ENCODE peak calls at places on chromosomes 11 and 22, in seven cellular contexts. One of them, this sample, is unnamed.

GRCh38 chr11:111195192-111195591 is 50.3 kb upstream of the POU2AF2 start:
- DNase-seq in AG08395: no peak
- DNase-seq in NCI-H345: no peak
- DNase-seq in HS-5: no peak
- DNase-seq in CD4-positive, CD25-positive, alpha-beta regulatory T cell: no peak
- DNase-seq in astrocyte of the hippocampus: no peak
- DNase-seq in naive thymus-derived CD8-positive, alpha-beta T cell: no peak
- DNase-seq in this sample: no peak

GRCh38 chr22:17970205-17970708 is 54.1 kb downstream of the MICAL3 start:
- DNase-seq in CD4-positive, CD25-positive, alpha-beta regulatory T cell: no peak
- DNase-seq in astrocyte of the hippocampus: no peak
- DNase-seq in AG08395: no peak
- DNase-seq in naive thymus-derived CD8-positive, alpha-beta T cell: no peak
- DNase-seq in HS-5: no peak
- DNase-seq in NCI-H345: no peak
- DNase-seq in this sample: no peak

GRCh38 chr22:19085233-19086043 is 36.8 kb downstream of the DGCR2 start:
- DNase-seq in AG08395: peak; percentile 44
- DNase-seq in astrocyte of the hippocampus: peak; percentile 39
- DNase-seq in HS-5: no peak
- DNase-seq in NCI-H345: no peak
- DNase-seq in naive thymus-derived CD8-positive, alpha-beta T cell: no peak
- DNase-seq in CD4-positive, CD25-positive, alpha-beta regulatory T cell: peak; percentile 14
- DNase-seq in this sample: no peak

GRCh38 chr11:37858398-37858797 is 1260.4 kb upstream of the RAG2 start:
- DNase-seq in HS-5: no peak
- DNase-seq in NCI-H345: no peak
- DNase-seq in astrocyte of the hippocampus: no peak
- DNase-seq in naive thymus-derived CD8-positive, alpha-beta T cell: no peak
- DNase-seq in AG08395: no peak
- DNase-seq in CD4-positive, CD25-positive, alpha-beta regulatory T cell: no peak
- DNase-seq in this sample: no peak

GRCh38 chr11:131122448-131122847 is 206.2 kb upstream of the SNX19 start:
- DNase-seq in naive thymus-derived CD8-positive, alpha-beta T cell: no peak
- DNase-seq in astrocyte of the hippocampus: no peak
- DNase-seq in AG08395: no peak
- DNase-seq in HS-5: no peak
- DNase-seq in NCI-H345: no peak
- DNase-seq in CD4-positive, CD25-positive, alpha-beta regulatory T cell: no peak
- DNase-seq in this sample: no peak

GRCh38 chr22:24703101-24703500 is 71.4 kb downstream of the PIWIL3 start:
- DNase-seq in HS-5: no peak
- DNase-seq in CD4-positive, CD25-positive, alpha-beta regulatory T cell: no peak
- DNase-seq in NCI-H345: peak; percentile 59
- DNase-seq in naive thymus-derived CD8-positive, alpha-beta T cell: no peak
- DNase-seq in astrocyte of the hippocampus: no peak
- DNase-seq in AG08395: no peak
- DNase-seq in this sample: no peak

GRCh38 chr11:2211113-2211971 is 39.7 kb upstream of the TH start:
- DNase-seq in NCI-H345: peak; percentile 77
- DNase-seq in CD4-positive, CD25-positive, alpha-beta regulatory T cell: no peak
- DNase-seq in naive thymus-derived CD8-positive, alpha-beta T cell: no peak
- DNase-seq in AG08395: no peak
- DNase-seq in astrocyte of the hippocampus: peak; percentile 29
- DNase-seq in HS-5: no peak
- DNase-seq in this sample: no peak

GRCh38 chr22:22138915-22139314 is 105.7 kb upstream of the VPREB1 start:
- DNase-seq in HS-5: no peak
- DNase-seq in AG08395: no peak
- DNase-seq in naive thymus-derived CD8-positive, alpha-beta T cell: no peak
- DNase-seq in NCI-H345: no peak
- DNase-seq in astrocyte of the hippocampus: no peak
- DNase-seq in CD4-positive, CD25-positive, alpha-beta regulatory T cell: no peak
- DNase-seq in this sample: no peak

GRCh38 chr11:6315811-6316425 is 4.4 kb downstream of the CAVIN3 start:
- DNase-seq in AG08395: peak; percentile 82
- DNase-seq in HS-5: no peak
- DNase-seq in astrocyte of the hippocampus: peak; percentile 71
- DNase-seq in CD4-positive, CD25-positive, alpha-beta regulatory T cell: peak; percentile 47
- DNase-seq in naive thymus-derived CD8-positive, alpha-beta T cell: peak; percentile 19
- DNase-seq in NCI-H345: peak; percentile 55
- DNase-seq in this sample: peak; percentile 22

GRCh38 chr11:889261-889660 is 21.3 kb downstream of the CHID1 start:
- DNase-seq in naive thymus-derived CD8-positive, alpha-beta T cell: no peak
- DNase-seq in astrocyte of the hippocampus: no peak
- DNase-seq in HS-5: no peak
- DNase-seq in AG08395: no peak
- DNase-seq in CD4-positive, CD25-positive, alpha-beta regulatory T cell: no peak
- DNase-seq in NCI-H345: no peak
- DNase-seq in this sample: no peak

GRCh38 chr11:19380375-19380774 is 139.6 kb upstream of the E2F8 start:
- DNase-seq in NCI-H345: no peak
- DNase-seq in HS-5: peak; percentile 90
- DNase-seq in AG08395: peak; percentile 89
- DNase-seq in naive thymus-derived CD8-positive, alpha-beta T cell: no peak
- DNase-seq in CD4-positive, CD25-positive, alpha-beta regulatory T cell: no peak
- DNase-seq in astrocyte of the hippocampus: peak; percentile 52
- DNase-seq in this sample: no peak

GRCh38 chr11:64556721-64557250 is 34.2 kb upstream of the SLC22A12 start:
- DNase-seq in HS-5: no peak
- DNase-seq in astrocyte of the hippocampus: no peak
- DNase-seq in NCI-H345: no peak
- DNase-seq in AG08395: no peak
- DNase-seq in CD4-positive, CD25-positive, alpha-beta regulatory T cell: no peak
- DNase-seq in naive thymus-derived CD8-positive, alpha-beta T cell: no peak
- DNase-seq in this sample: no peak

GRCh38 chr22:24112188-24112587 is 69.1 kb upstream of the SUSD2 start:
- DNase-seq in astrocyte of the hippocampus: peak; percentile 17
- DNase-seq in AG08395: no peak
- DNase-seq in CD4-positive, CD25-positive, alpha-beta regulatory T cell: no peak
- DNase-seq in NCI-H345: no peak
- DNase-seq in naive thymus-derived CD8-positive, alpha-beta T cell: no peak
- DNase-seq in HS-5: no peak
- DNase-seq in this sample: no peak

GRCh38 chr22:41512421-41513194 is 31.7 kb downstream of the POLR3H start:
- DNase-seq in astrocyte of the hippocampus: peak; percentile 87
- DNase-seq in naive thymus-derived CD8-positive, alpha-beta T cell: no peak
- DNase-seq in NCI-H345: no peak
- DNase-seq in HS-5: no peak
- DNase-seq in AG08395: peak; percentile 84
- DNase-seq in CD4-positive, CD25-positive, alpha-beta regulatory T cell: no peak
- DNase-seq in this sample: no peak

This sample was measured in stimulated activated naive CD4-positive, alpha-beta T cell treated with Interleukin-2 at 50 U/mL for 16 hours.